ENCODE peak calls at places on chromosomes 7 and 10, in eight cellular contexts. One of them, this sample, is unnamed.

GRCh38 chr7:69147631-69148030 is 450.6 kb upstream of the AUTS2 start:
- DNase-seq in Panc1: no peak
- DNase-seq in heart right ventricle: no peak
- DNase-seq in sigmoid colon: peak; percentile 68
- DNase-seq in stimulated activated CD8-positive, alpha-beta memory T cell treated with anti-CD3 and anti-CD28 coated beads, Interleukin-4, amount 100 ng/mL, for 4 hours: no peak
- DNase-seq in kidney tubule cell: no peak
- DNase-seq in amygdala: no peak
- DNase-seq in occipital lobe: no peak
- DNase-seq in this sample: no peak

GRCh38 chr7:49669692-49670260 is 103.7 kb upstream of the VWC2 start:
- DNase-seq in amygdala: no peak
- DNase-seq in occipital lobe: no peak
- DNase-seq in stimulated activated CD8-positive, alpha-beta memory T cell treated with anti-CD3 and anti-CD28 coated beads, Interleukin-4, amount 100 ng/mL, for 4 hours: no peak
- DNase-seq in kidney tubule cell: no peak
- DNase-seq in heart right ventricle: peak; percentile 15
- DNase-seq in Panc1: no peak
- DNase-seq in sigmoid colon: no peak
- DNase-seq in this sample: no peak

GRCh38 chr10:23493711-23494110 is 54.8 kb downstream of the OTUD1 start:
- DNase-seq in heart right ventricle: no peak
- DNase-seq in amygdala: no peak
- DNase-seq in occipital lobe: no peak
- DNase-seq in Panc1: no peak
- DNase-seq in kidney tubule cell: no peak
- DNase-seq in stimulated activated CD8-positive, alpha-beta memory T cell treated with anti-CD3 and anti-CD28 coated beads, Interleukin-4, amount 100 ng/mL, for 4 hours: no peak
- DNase-seq in sigmoid colon: no peak
- DNase-seq in this sample: no peak

GRCh38 chr7:143252002-143252401 is 11.2 kb upstream of the GSTK1 start:
- DNase-seq in stimulated activated CD8-positive, alpha-beta memory T cell treated with anti-CD3 and anti-CD28 coated beads, Interleukin-4, amount 100 ng/mL, for 4 hours: no peak
- DNase-seq in heart right ventricle: no peak
- DNase-seq in Panc1: no peak
- DNase-seq in kidney tubule cell: no peak
- DNase-seq in amygdala: no peak
- DNase-seq in sigmoid colon: no peak
- DNase-seq in occipital lobe: no peak
- DNase-seq in this sample: no peak

GRCh38 chr10:132544744-132545658 is 7.4 kb downstream of the INPP5A start:
- DNase-seq in heart right ventricle: no peak
- DNase-seq in Panc1: no peak
- DNase-seq in stimulated activated CD8-positive, alpha-beta memory T cell treated with anti-CD3 and anti-CD28 coated beads, Interleukin-4, amount 100 ng/mL, for 4 hours: no peak
- DNase-seq in occipital lobe: no peak
- DNase-seq in sigmoid colon: peak; percentile 63
- DNase-seq in kidney tubule cell: no peak
- DNase-seq in amygdala: no peak
- DNase-seq in this sample: no peak

GRCh38 chr7:42103456-42103855 is 133.6 kb downstream of the GLI3 start:
- DNase-seq in amygdala: no peak
- DNase-seq in Panc1: no peak
- DNase-seq in kidney tubule cell: no peak
- DNase-seq in heart right ventricle: no peak
- DNase-seq in occipital lobe: no peak
- DNase-seq in stimulated activated CD8-positive, alpha-beta memory T cell treated with anti-CD3 and anti-CD28 coated beads, Interleukin-4, amount 100 ng/mL, for 4 hours: no peak
- DNase-seq in sigmoid colon: no peak
- DNase-seq in this sample: no peak

GRCh38 chr10:46556515-46557318 is at the start of gene GPRIN2:
- DNase-seq in kidney tubule cell: peak; percentile 51
- DNase-seq in amygdala: no peak
- DNase-seq in occipital lobe: no peak
- DNase-seq in heart right ventricle: no peak
- DNase-seq in stimulated activated CD8-positive, alpha-beta memory T cell treated with anti-CD3 and anti-CD28 coated beads, Interleukin-4, amount 100 ng/mL, for 4 hours: no peak
- DNase-seq in Panc1: no peak
- DNase-seq in sigmoid colon: peak; percentile 72
- DNase-seq in this sample: no peak

GRCh38 chr7:157457355-157458253 is 120.8 kb downstream of the DNAJB6 start:
- DNase-seq in kidney tubule cell: no peak
- DNase-seq in sigmoid colon: no peak
- DNase-seq in heart right ventricle: no peak
- DNase-seq in occipital lobe: no peak
- DNase-seq in stimulated activated CD8-positive, alpha-beta memory T cell treated with anti-CD3 and anti-CD28 coated beads, Interleukin-4, amount 100 ng/mL, for 4 hours: no peak
- DNase-seq in Panc1: no peak
- DNase-seq in amygdala: no peak
- DNase-seq in this sample: no peak

GRCh38 chr10:60423920-60424319 is 34.2 kb upstream of the ANK3 start:
- DNase-seq in sigmoid colon: no peak
- DNase-seq in kidney tubule cell: peak; percentile 14
- DNase-seq in occipital lobe: no peak
- DNase-seq in heart right ventricle: no peak
- DNase-seq in stimulated activated CD8-positive, alpha-beta memory T cell treated with anti-CD3 and anti-CD28 coated beads, Interleukin-4, amount 100 ng/mL, for 4 hours: no peak
- DNase-seq in amygdala: no peak
- DNase-seq in Panc1: no peak
- DNase-seq in this sample: no peak

GRCh38 chr10:11901454-11902431 is 78.6 kb downstream of the PROSER2 start:
- DNase-seq in kidney tubule cell: peak; percentile 38
- DNase-seq in occipital lobe: no peak
- DNase-seq in amygdala: no peak
- DNase-seq in sigmoid colon: peak; percentile 43
- DNase-seq in stimulated activated CD8-positive, alpha-beta memory T cell treated with anti-CD3 and anti-CD28 coated beads, Interleukin-4, amount 100 ng/mL, for 4 hours: no peak
- DNase-seq in Panc1: no peak
- DNase-seq in heart right ventricle: no peak
- DNase-seq in this sample: no peak

GRCh38 chr10:103083266-103083976 is 109.7 kb downstream of the NT5C2 start:
- DNase-seq in occipital lobe: no peak
- DNase-seq in heart right ventricle: no peak
- DNase-seq in kidney tubule cell: no peak
- DNase-seq in stimulated activated CD8-positive, alpha-beta memory T cell treated with anti-CD3 and anti-CD28 coated beads, Interleukin-4, amount 100 ng/mL, for 4 hours: no peak
- DNase-seq in amygdala: no peak
- DNase-seq in sigmoid colon: no peak
- DNase-seq in Panc1: no peak
- DNase-seq in this sample: no peak

GRCh38 chr7:55018361-55019328 is at the start of gene EGFR:
- DNase-seq in sigmoid colon: peak; percentile 94
- DNase-seq in heart right ventricle: peak; percentile 84
- DNase-seq in Panc1: no peak
- DNase-seq in occipital lobe: peak; percentile 39
- DNase-seq in kidney tubule cell: peak; percentile 90
- DNase-seq in amygdala: peak; percentile 55
- DNase-seq in stimulated activated CD8-positive, alpha-beta memory T cell treated with anti-CD3 and anti-CD28 coated beads, Interleukin-4, amount 100 ng/mL, for 4 hours: no peak
- DNase-seq in this sample: no peak

GRCh38 chr10:90969148-90969547 is 48.3 kb upstream of the ANKRD1 start:
- DNase-seq in stimulated activated CD8-positive, alpha-beta memory T cell treated with anti-CD3 and anti-CD28 coated beads, Interleukin-4, amount 100 ng/mL, for 4 hours: no peak
- DNase-seq in kidney tubule cell: peak; percentile 80
- DNase-seq in amygdala: no peak
- DNase-seq in heart right ventricle: no peak
- DNase-seq in sigmoid colon: no peak
- DNase-seq in Panc1: no peak
- DNase-seq in occipital lobe: no peak
- DNase-seq in this sample: no peak

GRCh38 chr7:134669845-134670373 is 23.3 kb downstream of the BPGM start:
- DNase-seq in Panc1: peak; percentile 99
- DNase-seq in sigmoid colon: no peak
- DNase-seq in amygdala: no peak
- DNase-seq in kidney tubule cell: peak; percentile 99
- DNase-seq in stimulated activated CD8-positive, alpha-beta memory T cell treated with anti-CD3 and anti-CD28 coated beads, Interleukin-4, amount 100 ng/mL, for 4 hours: peak; percentile 46
- DNase-seq in heart right ventricle: no peak
- DNase-seq in occipital lobe: no peak
- DNase-seq in this sample: no peak

GRCh38 chr7:45940939-45941338 is 19.9 kb upstream of the IGFBP3 start:
- DNase-seq in amygdala: no peak
- DNase-seq in sigmoid colon: no peak
- DNase-seq in Panc1: no peak
- DNase-seq in stimulated activated CD8-positive, alpha-beta memory T cell treated with anti-CD3 and anti-CD28 coated beads, Interleukin-4, amount 100 ng/mL, for 4 hours: no peak
- DNase-seq in occipital lobe: no peak
- DNase-seq in kidney tubule cell: no peak
- DNase-seq in heart right ventricle: no peak
- DNase-seq in this sample: no peak

GRCh38 chr7:106281127-106281526 is 3.7 kb downstream of the NAMPT start:
- DNase-seq in heart right ventricle: no peak
- DNase-seq in occipital lobe: no peak
- DNase-seq in amygdala: no peak
- DNase-seq in kidney tubule cell: no peak
- DNase-seq in stimulated activated CD8-positive, alpha-beta memory T cell treated with anti-CD3 and anti-CD28 coated beads, Interleukin-4, amount 100 ng/mL, for 4 hours: no peak
- DNase-seq in sigmoid colon: no peak
- DNase-seq in Panc1: no peak
- DNase-seq in this sample: no peak

GRCh38 chr7:123528265-123528664 is 6.1 kb downstream of the IQUB start:
- DNase-seq in Panc1: no peak
- DNase-seq in heart right ventricle: no peak
- DNase-seq in kidney tubule cell: no peak
- DNase-seq in amygdala: no peak
- DNase-seq in sigmoid colon: no peak
- DNase-seq in stimulated activated CD8-positive, alpha-beta memory T cell treated with anti-CD3 and anti-CD28 coated beads, Interleukin-4, amount 100 ng/mL, for 4 hours: no peak
- DNase-seq in occipital lobe: no peak
- DNase-seq in this sample: no peak

GRCh38 chr10:71337219-71337625 is 18.2 kb downstream of the SLC29A3 start:
- DNase-seq in occipital lobe: no peak
- DNase-seq in heart right ventricle: no peak
- DNase-seq in kidney tubule cell: peak; percentile 88
- DNase-seq in stimulated activated CD8-positive, alpha-beta memory T cell treated with anti-CD3 and anti-CD28 coated beads, Interleukin-4, amount 100 ng/mL, for 4 hours: no peak
- DNase-seq in amygdala: no peak
- DNase-seq in sigmoid colon: no peak
- DNase-seq in Panc1: no peak
- DNase-seq in this sample: no peak

GRCh38 chr10:70656489-70656888 is 15.8 kb upstream of the ADAMTS14 start:
- DNase-seq in heart right ventricle: no peak
- DNase-seq in stimulated activated CD8-positive, alpha-beta memory T cell treated with anti-CD3 and anti-CD28 coated beads, Interleukin-4, amount 100 ng/mL, for 4 hours: no peak
- DNase-seq in Panc1: peak; percentile 71
- DNase-seq in sigmoid colon: peak; percentile 27
- DNase-seq in amygdala: no peak
- DNase-seq in occipital lobe: no peak
- DNase-seq in kidney tubule cell: peak; percentile 99
- DNase-seq in this sample: no peak

GRCh38 chr7:127907638-127908040 is 123.6 kb downstream of the LRRC4 start:
- DNase-seq in kidney tubule cell: peak; percentile 74
- DNase-seq in amygdala: no peak
- DNase-seq in occipital lobe: no peak
- DNase-seq in sigmoid colon: no peak
- DNase-seq in stimulated activated CD8-positive, alpha-beta memory T cell treated with anti-CD3 and anti-CD28 coated beads, Interleukin-4, amount 100 ng/mL, for 4 hours: no peak
- DNase-seq in Panc1: no peak
- DNase-seq in heart right ventricle: no peak
- DNase-seq in this sample: no peak

GRCh38 chr10:33258951-33259350 is 75.5 kb downstream of the NRP1 start:
- DNase-seq in sigmoid colon: no peak
- DNase-seq in amygdala: no peak
- DNase-seq in heart right ventricle: no peak
- DNase-seq in kidney tubule cell: peak; percentile 13
- DNase-seq in Panc1: no peak
- DNase-seq in occipital lobe: no peak
- DNase-seq in stimulated activated CD8-positive, alpha-beta memory T cell treated with anti-CD3 and anti-CD28 coated beads, Interleukin-4, amount 100 ng/mL, for 4 hours: no peak
- DNase-seq in this sample: no peak

GRCh38 chr10:63763744-63764143 is 242.5 kb downstream of the REEP3 start:
- DNase-seq in amygdala: no peak
- DNase-seq in sigmoid colon: no peak
- DNase-seq in occipital lobe: no peak
- DNase-seq in Panc1: no peak
- DNase-seq in heart right ventricle: no peak
- DNase-seq in kidney tubule cell: peak; percentile 57
- DNase-seq in stimulated activated CD8-positive, alpha-beta memory T cell treated with anti-CD3 and anti-CD28 coated beads, Interleukin-4, amount 100 ng/mL, for 4 hours: no peak
- DNase-seq in this sample: no peak

GRCh38 chr7:43758029-43758860 is at the start of gene BLVRA:
- DNase-seq in Panc1: no peak
- DNase-seq in amygdala: peak; percentile 9
- DNase-seq in heart right ventricle: peak; percentile 78
- DNase-seq in stimulated activated CD8-positive, alpha-beta memory T cell treated with anti-CD3 and anti-CD28 coated beads, Interleukin-4, amount 100 ng/mL, for 4 hours: peak; percentile 29
- DNase-seq in sigmoid colon: peak; percentile 85
- DNase-seq in occipital lobe: peak; percentile 43
- DNase-seq in kidney tubule cell: peak; percentile 60
- DNase-seq in this sample: no peak